ENCODE peak calls at places on chromosome 14, in four cellular contexts. I, A, H and W are unnamed samples.

GRCh38 chr14:34355584-34356266 is 106.3 kb downstream of the SPTSSA start:
- DNase-seq in I (no peak), A (no peak), H (no peak), W (no peak)

GRCh38 chr14:55052259-55052930 is 948 bp downstream of the MAPK1IP1L start:
- DNase-seq in I (no peak), A (peak; percentile 26), H (no peak), W (peak; percentile 39)

GRCh38 chr14:34628681-34629135 is 1.2 kb downstream of the SNX6 start:
- DNase-seq in I (no peak), A (no peak), H (no peak), W (no peak)

GRCh38 chr14:91140672-91141071 is 26.8 kb downstream of the DGLUCY start:
- DNase-seq in I (no peak), A (peak; percentile 51), H (peak; percentile 41), W (peak; percentile 79)

GRCh38 chr14:64676410-64677008 is 27.7 kb upstream of the PLEKHG3 start:
- DNase-seq in I (no peak), A (no peak), H (no peak), W (no peak)

GRCh38 chr14:104364830-104365229 is 214.7 kb upstream of the C14orf180 start:
- DNase-seq in I (no peak), A (no peak), H (no peak), W (no peak)

GRCh38 chr14:67652189-67652588 is 22.2 kb downstream of the VTI1B start:
- DNase-seq in I (no peak), A (no peak), H (no peak), W (no peak)

GRCh38 chr14:64234877-64235651 is 59.1 kb downstream of the ESR2 start:
- DNase-seq in I (no peak), A (no peak), H (no peak), W (no peak)

GRCh38 chr14:68514611-68515194 is 278.2 kb downstream of the ZFP36L1 start:
- DNase-seq in I (no peak), A (no peak), H (no peak), W (no peak)

GRCh38 chr14:102805941-102806340 is 28.7 kb downstream of the TRAF3 start:
- DNase-seq in I (no peak), A (no peak), H (no peak), W (no peak)

GRCh38 chr14:31457665-31458659 is 656 bp upstream of the DTD2 start:
- DNase-seq in I (no peak), A (no peak), H (no peak), W (no peak)

GRCh38 chr14:102510616-102511520 is 1.3 kb upstream of the ANKRD9 start:
- DNase-seq in I (no peak), A (no peak), H (no peak), W (peak; percentile 94)

GRCh38 chr14:85766295-85766694 is 236.4 kb downstream of the FLRT2 start:
- DNase-seq in I (no peak), A (no peak), H (no peak), W (no peak)

GRCh38 chr14:29227631-29228030 is 461.0 kb downstream of the FOXG1 start:
- DNase-seq in I (no peak), A (no peak), H (no peak), W (no peak)

GRCh38 chr14:37083599-37083998 is 88.8 kb downstream of the SLC25A21 start:
- DNase-seq in I (no peak), A (no peak), H (no peak), W (no peak)

GRCh38 chr14:64658201-64658600 is 46.0 kb upstream of the PLEKHG3 start:
- DNase-seq in I (no peak), A (no peak), H (no peak), W (no peak)

GRCh38 chr14:22558221-22558913 is 30.7 kb downstream of the DAD1 start:
- DNase-seq in I (no peak), A (no peak), H (no peak), W (peak; percentile 79)

GRCh38 chr14:31300296-31300695 is 92.7 kb upstream of the HECTD1 start:
- DNase-seq in I (no peak), A (peak; percentile 15), H (no peak), W (peak; percentile 61)

DNA sequence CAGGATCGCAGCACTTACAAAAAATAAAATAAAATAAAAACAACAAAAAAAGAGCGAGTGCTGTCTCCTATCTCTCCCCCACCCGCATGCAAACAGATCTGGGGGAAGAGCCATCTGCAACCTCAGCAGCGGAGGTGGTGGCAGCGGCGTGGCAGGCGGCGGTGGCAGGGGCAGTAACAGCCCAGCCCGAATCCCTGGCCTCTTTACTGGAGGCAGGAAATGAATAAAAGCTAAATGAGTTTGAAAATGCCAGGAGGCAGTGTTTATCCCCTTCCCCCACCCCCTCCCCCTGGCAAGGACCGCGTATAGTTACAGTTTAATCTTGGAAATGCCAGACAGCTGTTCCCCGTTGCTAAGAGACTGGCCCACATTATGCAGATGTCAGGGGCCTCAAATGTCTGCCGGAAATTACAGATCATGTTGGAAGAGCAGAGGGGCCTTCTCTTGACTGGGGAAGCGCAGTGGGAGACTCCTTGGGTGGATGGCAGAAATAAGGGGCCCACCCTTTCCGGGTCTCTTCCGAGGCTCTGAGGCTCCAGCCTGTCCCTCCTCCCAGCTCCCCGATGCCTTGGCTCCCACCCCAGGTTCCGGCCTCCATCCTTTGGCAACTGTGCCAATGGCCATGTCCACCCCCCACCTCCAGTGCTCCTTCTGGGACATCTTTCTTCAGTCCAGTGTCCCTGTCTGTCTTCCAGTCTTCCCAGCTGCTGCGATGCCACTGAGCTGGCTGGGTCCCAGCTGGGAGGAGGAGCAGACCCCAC is 93.8 kb downstream of the LRRC74A start:
- DNase-seq in I (no peak), A (no peak), H (no peak), W (peak; percentile 67)
- TF ChIP-seq REST in I (no peak), A (no peak), H (no peak), W (no peak)

GRCh38 chr14:99708449-99708848 is 24.4 kb downstream of the CYP46A1 start:
- DNase-seq in I (no peak), A (no peak), H (no peak), W (no peak)
- TF ChIP-seq REST in I (no peak), A (no peak), H (no peak), W (no peak)

GRCh38 chr14:77040059-77040308 is 11.5 kb upstream of the IRF2BPL start:
- DNase-seq in I (no peak), A (no peak), H (no peak), W (no peak)

GRCh38 chr14:77041837-77042557 is 13.5 kb upstream of the IRF2BPL start:
- DNase-seq in I (no peak), A (no peak), H (no peak), W (no peak)

GRCh38 chr14:77040995-77041744 is 12.7 kb upstream of the IRF2BPL start:
- DNase-seq in I (no peak), A (no peak), H (no peak), W (peak; percentile 54)

GRCh38 chr14:77039285-77040058 is 11.0 kb upstream of the IRF2BPL start:
- DNase-seq in I (no peak), A (no peak), H (no peak), W (no peak)

GRCh38 chr14:77040309-77040994 is 11.9 kb upstream of the IRF2BPL start:
- DNase-seq in I (peak; percentile 85), A (peak; percentile 88), H (peak; percentile 94), W (peak; percentile 90)
- TF ChIP-seq REST in I (peak; percentile 14), A (no peak), H (no peak), W (no peak)

GRCh38 chr14:49287004-49287403 is 299.2 kb downstream of the RPS29 start:
- DNase-seq in I (no peak), A (no peak), H (no peak), W (no peak)

GRCh38 chr14:49280566-49280965 is 305.6 kb downstream of the RPS29 start:
- DNase-seq in I (no peak), A (no peak), H (no peak), W (no peak)

GRCh38 chr14:49286257-49286983 is 299.8 kb downstream of the RPS29 start:
- DNase-seq in I (no peak), A (no peak), H (no peak), W (no peak)
- TF ChIP-seq REST in I (no peak), A (no peak), H (no peak), W (no peak)

DNA sequence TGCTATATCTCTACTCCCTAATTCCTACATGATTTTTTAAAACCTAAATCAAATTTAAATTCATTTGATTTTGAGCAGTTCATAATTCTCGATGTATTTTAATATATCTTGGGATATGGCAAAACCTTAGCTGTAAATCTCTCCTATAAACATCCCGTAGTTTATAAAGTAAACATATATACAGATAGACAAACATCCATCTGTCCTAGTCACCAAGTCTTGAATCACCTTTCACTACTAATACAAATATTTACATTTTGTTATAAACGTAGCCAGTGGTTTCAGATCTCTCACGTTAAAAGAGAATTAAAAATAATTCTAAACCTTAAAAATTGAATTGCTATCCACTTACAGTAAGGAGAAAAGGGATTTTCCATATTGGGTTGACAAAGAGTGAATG is 107.0 kb downstream of the TSHR start:
- DNase-seq in I (no peak), A (no peak), H (no peak), W (no peak)
- TF ChIP-seq REST in I (no peak), A (no peak), H (no peak), W (no peak)

DNA sequence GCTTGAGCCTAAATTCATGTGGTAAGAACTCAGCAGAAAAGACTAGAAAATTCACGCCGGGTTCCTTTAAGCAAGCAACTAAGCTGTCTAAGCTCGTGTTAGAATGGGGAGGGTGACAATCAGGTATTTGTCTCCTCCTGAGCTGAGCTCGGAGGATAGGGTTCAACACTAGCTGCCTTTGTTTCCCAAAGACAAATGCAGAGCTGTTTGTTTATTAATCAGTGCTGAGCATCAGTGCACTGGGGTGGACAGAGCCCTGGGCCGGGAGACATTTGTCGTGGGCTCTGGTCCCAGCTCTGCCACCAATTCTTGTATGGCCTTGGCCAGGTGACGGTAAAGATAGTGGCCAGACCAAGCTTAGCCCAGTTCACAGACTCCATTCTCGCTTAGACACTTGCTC is 43.7 kb downstream of the DEGS2 start:
- DNase-seq in I (no peak), A (no peak), H (no peak), W (no peak)
- TF ChIP-seq REST in I (no peak), A (no peak), H (no peak), W (no peak)

DNA sequence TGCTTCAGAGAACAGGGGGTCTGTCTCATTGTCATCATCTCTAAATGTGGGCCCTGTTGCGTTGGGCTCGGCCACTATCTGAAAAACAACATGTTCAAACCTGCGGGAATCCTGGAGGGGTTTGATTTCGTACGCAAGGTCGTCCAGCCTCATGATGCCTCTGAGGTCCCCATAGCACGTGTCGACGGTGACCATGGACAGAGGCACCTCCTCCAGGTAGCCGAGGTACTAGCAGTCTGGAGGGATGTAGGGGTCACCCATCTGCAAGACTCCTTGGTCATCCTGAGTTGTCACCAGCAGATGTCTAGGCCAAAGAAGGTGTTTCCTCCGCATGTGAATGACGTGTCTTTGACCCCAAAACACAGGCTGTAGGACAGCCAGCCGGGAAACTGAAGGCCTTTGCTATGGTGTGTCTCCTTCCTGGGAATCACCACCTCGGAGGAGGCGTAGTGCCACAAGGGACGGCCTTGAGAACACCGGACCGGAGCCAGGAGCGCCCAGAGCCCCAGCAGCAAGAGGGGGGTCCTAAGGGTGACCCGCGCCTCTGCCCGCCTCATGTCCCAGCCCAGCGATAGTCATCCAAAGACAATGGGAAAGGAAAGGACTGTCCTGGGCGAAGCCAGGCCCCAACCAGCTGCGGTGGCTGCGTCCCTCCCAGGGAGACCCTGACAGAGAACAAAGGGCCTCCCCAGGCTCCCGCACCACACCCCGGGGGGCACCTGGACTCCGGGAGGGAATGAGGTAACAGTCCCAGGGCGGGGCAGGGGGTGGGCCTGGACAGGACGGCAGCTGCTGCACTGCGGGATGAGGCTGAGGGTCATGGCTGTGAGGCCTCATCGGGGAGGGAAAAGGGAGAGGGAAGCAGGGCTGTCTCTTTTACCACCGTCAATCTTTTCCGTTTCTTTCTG is 445.5 kb downstream of the TMEM121 start:
- DNase-seq in I (no peak), A (no peak), H (no peak), W (no peak)
- TF ChIP-seq REST in I (no peak), A (no peak), H (no peak), W (no peak)

GRCh38 chr14:56782701-56783100 is 27.6 kb downstream of the OTX2 start:
- DNase-seq in I (no peak), A (no peak), H (no peak), W (no peak)

GRCh38 chr14:56789955-56790354 is 20.3 kb downstream of the OTX2 start:
- DNase-seq in I (no peak), A (no peak), H (no peak), W (no peak)

GRCh38 chr14:56787530-56787929 is 22.7 kb downstream of the OTX2 start:
- DNase-seq in I (no peak), A (no peak), H (no peak), W (no peak)
- TF ChIP-seq REST in I (no peak), A (no peak), H (peak; percentile 36), W (peak; percentile 60)